ENCODE peak calls at places on chromosomes 3 and 15, in five cellular contexts. I is heart right ventricle, F is stromal cell of bone marrow, K is neural progenitor cell, X is HFFc6. R is an unnamed sample.

GRCh38 chr3:157810924-157811718 is 295.1 kb downstream of the SHOX2 start:
- DNase-seq in K (no peak), F (no peak), I (no peak), X (no peak), R (no peak)

GRCh38 chr15:58247803-58248503 is 109.8 kb downstream of the AQP9 start:
- DNase-seq in F (no peak), I (peak), K (no peak), X (no peak), R (no peak)

GRCh38 chr3:73602171-73602570 is 22.6 kb downstream of the PDZRN3 start:
- DNase-seq in F (peak), X (peak), K (no peak), I (no peak), R (peak)

GRCh38 chr3:48826451-48826850 is 21.2 kb downstream of the PRKAR2A start:
- DNase-seq in K (no peak), X (peak), F (peak), I (no peak), R (peak)

GRCh38 chr15:72790302-72790955 is 6.9 kb upstream of the ADPGK start:
- DNase-seq in I (no peak), F (peak), K (no peak), X (peak), R (no peak)

GRCh38 chr3:142852009-142852408 is 36.9 kb downstream of the PCOLCE2 start:
- DNase-seq in X (no peak), F (no peak), I (no peak), K (no peak), R (no peak)

GRCh38 chr3:196273655-196274054 is 13.9 kb downstream of the PCYT1A start:
- DNase-seq in K (peak), X (no peak), I (no peak), F (no peak), R (no peak)

GRCh38 chr15:66788024-66788423 is 86.0 kb downstream of the SMAD6 start:
- DNase-seq in I (no peak), X (no peak), K (no peak), F (no peak), R (no peak)

GRCh38 chr15:22839046-22839705 is 710 bp downstream of the NIPA2 start:
- DNase-seq in I (no peak), F (no peak), X (no peak), K (no peak), R (no peak)

GRCh38 chr15:45126535-45127158 is 3.0 kb downstream of the DUOXA1 start:
- DNase-seq in I (no peak), F (peak), X (peak), K (peak), R (no peak)

GRCh38 chr15:56468271-56468912 is 3.5 kb upstream of the MNS1 start:
- DNase-seq in I (no peak), F (no peak), K (no peak), X (no peak), R (no peak)

GRCh38 chr3:55333923-55334322 is 153.2 kb downstream of the WNT5A start:
- DNase-seq in I (no peak), K (no peak), F (peak), X (peak), R (no peak)

GRCh38 chr3:179026636-179027035 is 45.0 kb downstream of the ZMAT3 start:
- DNase-seq in X (no peak), F (no peak), I (no peak), K (no peak), R (no peak)

GRCh38 chr3:19148768-19149091 is 420 bp downstream of the KCNH8 start:
- DNase-seq in X (no peak), F (no peak), I (no peak), K (no peak), R (no peak)

GRCh38 chr3:170909129-170909903 is 879 bp upstream of the EIF5A2 start:
- DNase-seq in I (no peak), K (no peak), F (no peak), X (peak), R (peak)

GRCh38 chr3:40099875-40100274 is 209.6 kb upstream of the EIF1B start:
- DNase-seq in X (no peak), I (no peak), K (no peak), F (no peak), R (no peak)

GRCh38 chr3:26621176-26621575 is 1.4 kb upstream of the LRRC3B start:
- DNase-seq in I (no peak), K (no peak), F (no peak), X (no peak), R (no peak)

GRCh38 chr15:34616613-34617012 is 33.2 kb upstream of the GOLGA8B start:
- DNase-seq in X (peak), I (peak), K (no peak), F (peak), R (no peak)

GRCh38 chr15:80003171-80003570 is 32.2 kb upstream of the BCL2A1 start:
- DNase-seq in F (no peak), I (no peak), K (no peak), X (no peak), R (no peak)

GRCh38 chr3:11603628-11604027 is 40.1 kb downstream of the VGLL4 start:
- DNase-seq in F (peak), X (peak), I (peak), K (no peak), R (peak)

GRCh38 chr3:183212565-183212964 is 40.5 kb upstream of the B3GNT5 start:
- DNase-seq in X (no peak), K (no peak), I (peak), F (no peak), R (no peak)

GRCh38 chr15:92624401-92624991 is 31.1 kb downstream of the FAM174B start:
- DNase-seq in K (peak), X (no peak), I (peak), F (no peak), R (no peak)

GRCh38 chr3:119340436-119340835 is 46.3 kb downstream of the ARHGAP31 start:
- DNase-seq in I (no peak), F (no peak), K (no peak), X (no peak), R (no peak)

GRCh38 chr3:79558943-79559342 is 208.9 kb downstream of the ROBO1 start:
- DNase-seq in K (no peak), X (no peak), F (no peak), I (no peak), R (no peak)

GRCh38 chr3:61733866-61734265 is 172.5 kb downstream of the PTPRG start:
- DNase-seq in I (peak), F (no peak), X (no peak), K (no peak), R (no peak)

GRCh38 chr3:8987673-8988655 is 24.7 kb upstream of the RAD18 start:
- DNase-seq in K (peak), I (peak), F (no peak), X (peak), R (no peak)

GRCh38 chr15:68646156-68646555 is 67.4 kb downstream of the CORO2B start:
- DNase-seq in K (no peak), F (no peak), X (no peak), I (no peak), R (no peak)

R was measured in AG09319.